ENCODE peak calls at places on chromosomes 2 and 18, in seven cellular contexts. I is adipocyte, R is RWPE2, J is HCT116, X is AG04450, O is H7, C is astrocyte of the spinal cord. P is an unnamed sample.

GRCh38 chr2:43542285-43542933 is 53.4 kb downstream of the THADA start:
- DNase-seq in I (peak; percentile 85), R (no peak), J (peak; percentile 18), X (no peak), O (peak; percentile 10), C (peak; percentile 76), P (no peak)

GRCh38 chr18:2104620-2105462 is 466.5 kb downstream of the METTL4 start:
- DNase-seq in I (peak; percentile 74), R (no peak), J (peak; percentile 31), X (peak; percentile 11), O (peak; percentile 55), C (peak; percentile 46), P (peak; percentile 56)

GRCh38 chr2:59892398-59892797 is 661.1 kb downstream of the BCL11A start:
- DNase-seq in I (no peak), R (no peak), J (no peak), X (no peak), O (no peak), C (no peak), P (no peak)

GRCh38 chr2:88959480-88960204 is 268.2 kb downstream of the RPIA start:
- DNase-seq in I (no peak), R (no peak), J (no peak), X (no peak), O (peak; percentile 34), C (no peak), P (no peak)

GRCh38 chr2:149860276-149860921 is 272.8 kb upstream of the MMADHC start:
- DNase-seq in I (peak; percentile 84), R (no peak), J (no peak), X (peak; percentile 69), O (no peak), C (peak; percentile 99), P (no peak)

GRCh38 chr2:20925265-20925889 is 102.5 kb upstream of the LDAH start:
- DNase-seq in I (peak; percentile 28), R (no peak), J (no peak), X (no peak), O (peak; percentile 60), C (no peak), P (no peak)

GRCh38 chr2:176297067-176297466 is 27.8 kb downstream of the MTX2 start:
- DNase-seq in I (no peak), R (no peak), J (no peak), X (no peak), O (no peak), C (no peak), P (peak; percentile 22)

GRCh38 chr2:170006592-170007327 is 171.2 kb upstream of the MYO3B start:
- DNase-seq in I (peak; percentile 46), R (no peak), J (no peak), X (no peak), O (no peak), C (no peak), P (no peak)

GRCh38 chr18:45828917-45829811 is 3.7 kb downstream of the SIGLEC15 start:
- DNase-seq in I (no peak), R (no peak), J (no peak), X (no peak), O (peak; percentile 59), C (no peak), P (peak; percentile 23)

GRCh38 chr2:158047156-158047611 is 54.5 kb upstream of the UPP2 start:
- DNase-seq in I (no peak), R (no peak), J (no peak), X (no peak), O (no peak), C (peak; percentile 24), P (no peak)

GRCh38 chr2:45681675-45682074 is 30.2 kb downstream of the PRKCE start:
- DNase-seq in I (peak; percentile 24), R (no peak), J (peak; percentile 81), X (peak; percentile 8), O (no peak), C (peak; percentile 82), P (no peak)

GRCh38 chr18:6039055-6039454 is 143.7 kb upstream of the TMEM200C start:
- DNase-seq in I (peak; percentile 21), R (no peak), J (no peak), X (no peak), O (no peak), C (peak; percentile 56), P (no peak)

GRCh38 chr18:52636536-52636935 is 296.5 kb downstream of the DCC start:
- DNase-seq in I (no peak), R (no peak), J (no peak), X (no peak), O (no peak), C (no peak), P (peak; percentile 20)

GRCh38 chr2:43199492-43200481 is 26.6 kb downstream of the ZFP36L2 start:
- DNase-seq in I (no peak), R (peak; percentile 84), J (no peak), X (no peak), O (peak; percentile 71), C (peak; percentile 15), P (no peak)

GRCh38 chr2:28390857-28391563 is 1.6 kb upstream of the FOSL2 start:
- DNase-seq in I (peak; percentile 88), R (no peak), J (no peak), X (no peak), O (peak; percentile 83), C (no peak), P (peak; percentile 90)

GRCh38 chr2:216950547-216950946 is 90.7 kb upstream of the TNP1 start:
- DNase-seq in I (no peak), R (no peak), J (no peak), X (no peak), O (no peak), C (no peak), P (no peak)

GRCh38 chr2:166765141-166765540 is 123.1 kb upstream of the XIRP2 start:
- DNase-seq in I (no peak), R (no peak), J (no peak), X (no peak), O (peak; percentile 1), C (peak; percentile 33), P (no peak)

GRCh38 chr2:167990062-167990461 is 257.3 kb downstream of the STK39 start:
- DNase-seq in I (no peak), R (no peak), J (no peak), X (no peak), O (no peak), C (no peak), P (no peak)

GRCh38 chr2:121231385-121232000 is 53.5 kb downstream of the TFCP2L1 start:
- DNase-seq in I (no peak), R (no peak), J (no peak), X (no peak), O (no peak), C (no peak), P (peak; percentile 10)

GRCh38 chr2:200810252-200810650 is 1.5 kb upstream of the BZW1 start:
- DNase-seq in I (peak; percentile 68), R (no peak), J (no peak), X (peak; percentile 72), O (no peak), C (peak; percentile 82), P (no peak)

GRCh38 chr18:75075016-75075305 is 134.0 kb downstream of the PTGR3 start:
- DNase-seq in I (no peak), R (no peak), J (no peak), X (no peak), O (no peak), C (no peak), P (no peak)

GRCh38 chr2:216804357-216805350 is 55.2 kb downstream of the TNP1 start:
- DNase-seq in I (no peak), R (no peak), J (no peak), X (no peak), O (no peak), C (no peak), P (no peak)

GRCh38 chr2:109614715-109615636 is 812 bp downstream of the SOWAHC start:
- DNase-seq in I (peak; percentile 50), R (peak; percentile 64), J (no peak), X (no peak), O (peak; percentile 68), C (no peak), P (peak; percentile 65)

GRCh38 chr2:233764761-233765160 is 4.7 kb downstream of the UGT1A1 start:
- DNase-seq in I (no peak), R (no peak), J (no peak), X (no peak), O (no peak), C (no peak), P (no peak)
- H3K4me3 ChIP-seq in I (no peak overlapping the region), R (no peak overlapping the region), J (no peak overlapping the region), X (no peak overlapping the region), O (no peak overlapping the region), C (no peak overlapping the region), P (no peak overlapping the region)

GRCh38 chr2:172095146-172095904 is 7.4 kb downstream of the DLX2 start:
- DNase-seq in I (peak; percentile 97), R (peak; percentile 89), J (no peak), X (peak; percentile 51), O (peak; percentile 92), C (peak; percentile 59), P (peak; percentile 72)
- H3K4me3 ChIP-seq in I (peak overlapping the region; percentile 82), R (peak overlapping the region; percentile 42), J (peak overlapping the region; percentile 79), X (peak overlapping the region; percentile 63), O (peak overlapping the region; percentile 40), C (peak overlapping the region; percentile 41), P (no peak overlapping the region)

DNA sequence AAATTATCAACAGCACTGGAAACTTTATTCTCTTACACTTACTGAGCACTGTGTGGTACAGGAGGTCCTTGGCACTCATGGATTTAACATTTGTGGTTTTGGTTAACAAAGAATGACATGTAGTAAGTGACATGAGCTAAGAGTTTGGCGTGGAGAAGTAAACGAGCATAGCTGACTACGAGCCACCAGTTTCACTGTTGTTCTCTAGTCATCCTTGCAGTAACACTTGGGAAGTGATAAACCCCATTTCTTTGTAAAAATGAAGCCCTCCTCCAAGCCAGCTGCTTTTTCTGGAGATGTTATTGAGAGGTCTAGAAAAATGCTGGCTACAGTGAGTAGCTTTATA is 32.7 kb downstream of the QPCT start:
- DNase-seq in I (peak; percentile 52), R (no peak), J (no peak), X (no peak), O (no peak), C (peak; percentile 73), P (no peak)
- H3K4me3 ChIP-seq in I (peak overlapping the region; percentile 63), R (no peak overlapping the region), J (peak overlapping the region; percentile 51), X (peak overlapping the region; percentile 10), O (no peak overlapping the region), C (no peak overlapping the region), P (no peak overlapping the region)

GRCh38 chr18:49400398-49401072 is 59.9 kb downstream of the DYM start:
- DNase-seq in I (peak; percentile 15), R (no peak), J (no peak), X (no peak), O (no peak), C (peak; percentile 9), P (no peak)
- H3K4me3 ChIP-seq in I (no peak overlapping the region), R (no peak overlapping the region), J (no peak overlapping the region), X (no peak overlapping the region), O (no peak overlapping the region), C (no peak overlapping the region), P (no peak overlapping the region)

DNA sequence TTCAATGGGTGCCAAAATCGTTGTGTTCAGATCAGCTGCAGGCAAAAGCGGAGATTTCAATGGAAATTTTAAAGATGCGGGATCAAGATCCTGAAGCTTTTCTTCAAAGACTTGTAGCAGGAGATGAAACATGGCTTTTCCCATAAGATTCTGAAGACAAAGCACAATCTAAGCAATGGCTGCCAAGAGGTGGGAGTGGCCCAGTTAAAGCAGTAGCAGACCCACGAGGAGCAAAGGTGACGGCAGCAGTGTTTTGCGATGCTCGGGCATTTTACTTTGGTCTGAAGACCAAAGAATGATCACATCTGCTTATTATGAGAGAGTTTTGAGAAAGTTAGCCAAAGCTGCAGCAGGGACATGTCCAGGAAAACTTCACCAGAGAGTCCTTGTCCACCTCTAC is 222.9 kb downstream of the DSC3 start:
- DNase-seq in I (no peak), R (no peak), J (no peak), X (no peak), O (no peak), C (no peak), P (no peak)
- H3K4me3 ChIP-seq in I (no peak overlapping the region), R (no peak overlapping the region), J (no peak overlapping the region), X (no peak overlapping the region), O (no peak overlapping the region), C (no peak overlapping the region), P (no peak overlapping the region)

P was measured in mucosa of descending colon.